ENCODE peak calls at places on chromosomes 12 and 14, in nine cellular contexts. L is EL; A is RPMI7951; E is stimulated activated CD4-positive, alpha-beta T cell treated with anti-CD3 and anti-CD28 coated beads, TNF-alpha, amount 100 ng/mL, for 1 hour; S is SK-N-SH; F is HS-27A; Y is T-cell; U is A549; N is foreskin fibroblast. K is an unnamed sample.

GRCh38 chr14:77005559-77005958 is 22.9 kb downstream of the IRF2BPL start:
- DNase-seq in L (no peak), F (no peak), Y (no peak), N (no peak), A (no peak), S (no peak), E (no peak), U (no peak), K (no peak)

GRCh38 chr14:68576496-68577244 is 216.2 kb downstream of the ZFP36L1 start:
- DNase-seq in N (peak), S (no peak), F (peak), Y (no peak), E (no peak), U (peak), A (peak), L (peak), K (no peak)

GRCh38 chr12:11805043-11805442 is 155.6 kb downstream of the ETV6 start:
- DNase-seq in U (no peak), L (no peak), A (no peak), Y (no peak), S (no peak), N (no peak), E (no peak), F (no peak), K (no peak)

GRCh38 chr12:29396774-29397173 is 15.8 kb upstream of the ERGIC2 start:
- DNase-seq in S (no peak), L (peak), E (no peak), F (no peak), N (peak), Y (no peak), U (no peak), A (no peak), K (no peak)

GRCh38 chr12:30000401-30000800 is 216.7 kb upstream of the TMTC1 start:
- DNase-seq in A (peak), U (no peak), F (no peak), Y (no peak), L (no peak), S (no peak), N (peak), E (no peak), K (no peak)

GRCh38 chr12:56574210-56574609 is 52.6 kb downstream of the RBMS2 start:
- DNase-seq in L (peak), S (no peak), N (no peak), U (no peak), E (no peak), F (no peak), Y (no peak), A (no peak), K (no peak)

GRCh38 chr12:83573676-83574075 is 887.0 kb downstream of the TMTC2 start:
- DNase-seq in S (no peak), F (no peak), E (no peak), A (peak), Y (no peak), N (peak), U (peak), L (peak), K (no peak)

GRCh38 chr12:109018276-109018675 is 2.6 kb downstream of the SVOP start:
- DNase-seq in S (no peak), N (no peak), U (no peak), Y (no peak), F (no peak), L (no peak), E (no peak), A (no peak), K (no peak)

GRCh38 chr12:88247241-88247643 is 105.1 kb downstream of the TMTC3 start:
- DNase-seq in N (peak), U (peak), E (no peak), A (peak), L (peak), S (no peak), Y (no peak), F (peak), K (no peak)

GRCh38 chr12:114579389-114579788 is 104.6 kb downstream of the TBX3 start:
- DNase-seq in E (no peak), F (no peak), U (no peak), S (no peak), L (no peak), N (no peak), Y (no peak), A (no peak), K (no peak)

GRCh38 chr12:114683709-114684097 is 272 bp downstream of the TBX3 start:
- DNase-seq in U (no peak), S (no peak), E (no peak), Y (no peak), N (no peak), F (no peak), A (no peak), L (no peak), K (no peak)

GRCh38 chr14:72613196-72613974 is 280.5 kb downstream of the DPF3 start:
- DNase-seq in U (no peak), S (peak), Y (no peak), N (peak), L (peak), F (no peak), A (peak), E (no peak), K (no peak)

GRCh38 chr14:35122696-35123387 is 490 bp downstream of the PRORP start:
- DNase-seq in A (peak), F (peak), Y (no peak), E (no peak), U (peak), L (no peak), N (peak), S (peak), K (no peak)

GRCh38 chr14:100292776-100293461 is 13.3 kb downstream of the SLC25A29 start:
- DNase-seq in E (no peak), Y (no peak), L (no peak), A (no peak), S (peak), F (no peak), N (no peak), U (no peak), K (no peak)

GRCh38 chr14:29098625-29099024 is 332.0 kb downstream of the FOXG1 start:
- DNase-seq in U (no peak), A (no peak), L (no peak), S (no peak), F (no peak), Y (no peak), N (no peak), E (no peak), K (no peak)

GRCh38 chr14:87600236-87600635 is 392.7 kb downstream of the GALC start:
- DNase-seq in S (no peak), E (no peak), Y (no peak), F (no peak), L (no peak), A (no peak), N (no peak), U (no peak), K (no peak)

GRCh38 chr12:54352891-54353874 is 11.1 kb downstream of the GPR84 start:
- DNase-seq in F (no peak), Y (no peak), A (peak), E (no peak), U (no peak), L (peak), N (peak), S (peak), K (no peak)

GRCh38 chr14:64878775-64879634 is 702 bp downstream of the SPTB start:
- DNase-seq in U (peak), A (no peak), F (no peak), N (peak), E (no peak), Y (no peak), S (peak), L (peak), K (peak)

GRCh38 chr12:85057370-85057963 is 21.3 kb downstream of the LRRIQ1 start:
- DNase-seq in U (peak), N (peak), F (peak), S (peak), A (peak), E (no peak), L (peak), Y (no peak), K (no peak)

GRCh38 chr12:51915003-51915625 is 7.8 kb downstream of the ACVRL1 start:
- DNase-seq in F (no peak), Y (no peak), E (no peak), L (no peak), N (no peak), A (no peak), U (no peak), S (peak), K (no peak)

GRCh38 chr12:103571286-103571685 is 15.8 kb upstream of the STAB2 start:
- DNase-seq in L (no peak), A (peak), E (no peak), F (no peak), N (peak), Y (no peak), S (peak), U (no peak), K (no peak)

GRCh38 chr12:48787791-48788521 is 933 bp downstream of the ADCY6 start:
- DNase-seq in L (no peak), E (no peak), A (no peak), S (peak), N (peak), F (no peak), Y (no peak), U (no peak), K (no peak)

GRCh38 chr12:112908548-112908947 is 1.8 kb downstream of the OAS1 start:
- DNase-seq in A (no peak), E (no peak), U (no peak), N (no peak), F (no peak), L (no peak), S (no peak), Y (no peak), K (no peak)

GRCh38 chr14:77988966-77989365 is 181.2 kb upstream of the NRXN3 start:
- DNase-seq in E (no peak), U (no peak), S (no peak), F (peak), N (peak), Y (no peak), A (peak), L (peak), K (no peak)

GRCh38 chr14:103103461-103104388 is 9.2 kb downstream of the EXOC3L4 start:
- DNase-seq in L (peak), U (peak), E (no peak), Y (no peak), S (peak), A (peak), F (no peak), N (peak), K (no peak)

GRCh38 chr12:75209782-75210138 is at the start of gene KCNC2:
- DNase-seq in F (no peak), L (no peak), A (no peak), S (no peak), N (no peak), U (no peak), E (no peak), Y (no peak), K (no peak)

GRCh38 chr12:2268478-2269286 is 215.9 kb downstream of the CACNA1C start:
- DNase-seq in N (peak), U (no peak), S (no peak), A (peak), E (no peak), Y (no peak), L (peak), F (peak), K (no peak)

GRCh38 chr14:85421166-85421877 is 108.6 kb upstream of the FLRT2 start:
- DNase-seq in F (no peak), L (peak), S (no peak), A (peak), E (no peak), N (peak), Y (no peak), U (no peak), K (no peak)

GRCh38 chr12:15779925-15780324 is 9.3 kb downstream of the EPS8 start:
- DNase-seq in Y (no peak), N (no peak), E (no peak), A (no peak), L (no peak), F (no peak), U (no peak), S (no peak), K (no peak)